ENCODE peak calls at places on chromosomes 4 and X, in ten cellular contexts. E is ACHN; A is stimulated activated CD4-positive, alpha-beta T cell treated with anti-CD3 and anti-CD28 coated beads, Interleukin-2, amount 100 ng/mL, for 4 hours; J is NCI-H748 treated with DMSO at 0.1 percent for 48 hours; M is globus pallidus; G is GM20000; I is foreskin fibroblast; P is GM12864; Z is Kasumi-1; U is anterior cingulate cortex. B is an unnamed sample.

GRCh38 chr4:150863456-150863855 is 151.6 kb downstream of the LRBA start:
- DNase-seq in I (no peak), E (no peak), Z (no peak), U (no peak), J (no peak), G (no peak), A (no peak), P (no peak), M (no peak), B (no peak)

GRCh38 chrX:16512401-16512776 is 137.6 kb upstream of the S100G start:
- DNase-seq in G (no peak), Z (no peak), A (no peak), P (no peak), J (no peak), U (no peak), I (no peak), E (no peak), M (no peak), B (no peak)

GRCh38 chr4:91170756-91171155 is 1043.6 kb downstream of the CCSER1 start:
- DNase-seq in A (no peak), Z (no peak), P (no peak), M (no peak), G (no peak), U (no peak), I (no peak), E (no peak), J (no peak), B (no peak)

GRCh38 chrX:43958529-43958928 is 14.7 kb downstream of the NDP start:
- DNase-seq in P (no peak), A (no peak), I (peak; percentile 64), J (peak; percentile 81), E (peak; percentile 65), U (no peak), M (peak; percentile 86), G (peak; percentile 13), Z (peak; percentile 80), B (peak; percentile 84)

GRCh38 chr4:38857354-38858096 is 908 bp upstream of the TLR6 start:
- DNase-seq in A (peak; percentile 31), E (peak; percentile 87), P (peak; percentile 66), M (peak; percentile 68), U (no peak), I (peak; percentile 84), J (no peak), Z (peak; percentile 89), G (peak; percentile 55), B (peak; percentile 76)

GRCh38 chr4:10584042-10584441 is 100.5 kb downstream of the CLNK start:
- DNase-seq in I (peak; percentile 34), U (no peak), A (no peak), P (peak; percentile 30), G (peak; percentile 55), J (no peak), Z (peak; percentile 60), M (peak; percentile 14), E (peak; percentile 66), B (peak; percentile 48)

GRCh38 chr4:48490012-48490679 is at the start of gene ZAR1:
- DNase-seq in P (no peak), G (peak; percentile 59), E (peak; percentile 8), M (no peak), I (no peak), J (no peak), U (no peak), A (no peak), Z (no peak), B (no peak)

GRCh38 chrX:107448625-107449468 is 605 bp upstream of the FRMPD3 start:
- DNase-seq in M (no peak), J (no peak), P (no peak), E (no peak), Z (peak; percentile 4), G (no peak), A (no peak), I (no peak), U (no peak), B (no peak)

GRCh38 chrX:151984328-151984727 is 9.9 kb upstream of the GABRE start:
- DNase-seq in I (peak; percentile 68), G (no peak), E (no peak), Z (no peak), A (no peak), P (no peak), M (no peak), U (no peak), J (no peak), B (peak; percentile 37)

GRCh38 chr4:48223633-48224295 is 45.9 kb downstream of the TEC start:
- DNase-seq in E (peak; percentile 51), Z (no peak), M (no peak), J (no peak), U (no peak), G (no peak), I (peak; percentile 79), P (no peak), A (no peak), B (no peak)

GRCh38 chrX:19772306-19772705 is 115.1 kb downstream of the SH3KBP1 start:
- DNase-seq in A (no peak), J (no peak), P (no peak), I (peak; percentile 39), U (no peak), Z (no peak), G (no peak), M (no peak), E (no peak), B (no peak)

GRCh38 chr4:98664959-98665358 is 6.5 kb upstream of the TSPAN5 start:
- DNase-seq in E (peak; percentile 8), P (no peak), A (no peak), G (no peak), U (no peak), Z (no peak), M (no peak), J (no peak), I (no peak), B (no peak)

GRCh38 chr4:3838437-3839380 is 72.5 kb downstream of the ADRA2C start:
- DNase-seq in M (no peak), I (no peak), P (no peak), G (no peak), Z (no peak), J (no peak), A (no peak), E (no peak), U (no peak), B (no peak)

GRCh38 chrX:47483310-47484268 is 567 bp upstream of the ZNF41 start:
- DNase-seq in A (no peak), M (no peak), J (no peak), G (no peak), Z (no peak), I (no peak), P (no peak), U (no peak), E (peak; percentile 28), B (no peak)

GRCh38 chr4:77586953-77587383 is 18.7 kb upstream of the CXCL13 start:
- DNase-seq in P (peak; percentile 79), J (no peak), I (no peak), M (no peak), G (peak; percentile 68), A (no peak), U (no peak), E (no peak), Z (peak; percentile 93), B (no peak)

GRCh38 chr4:1172971-1173757 is 781 bp upstream of the SPON2 start:
- DNase-seq in Z (no peak), A (no peak), E (no peak), G (peak; percentile 27), J (no peak), P (no peak), I (peak; percentile 84), M (no peak), U (no peak), B (peak; percentile 76)

GRCh38 chr4:23382880-23383279 is 507.0 kb downstream of the PPARGC1A start:
- DNase-seq in P (no peak), U (no peak), G (no peak), I (peak; percentile 2), J (no peak), A (no peak), E (no peak), Z (no peak), M (no peak), B (no peak)

GRCh38 chr4:64251779-64252178 is 157.5 kb downstream of the TECRL start:
- DNase-seq in E (no peak), P (no peak), A (no peak), I (no peak), Z (no peak), U (no peak), M (no peak), J (no peak), G (no peak), B (no peak)

GRCh38 chr4:109690690-109691410 is 12.4 kb downstream of the CASP6 start:
- DNase-seq in G (no peak), J (no peak), E (no peak), A (no peak), Z (no peak), M (no peak), U (no peak), I (no peak), P (no peak), B (no peak)

GRCh38 chr4:110626532-110627153 is 3.8 kb upstream of the PITX2 start:
- DNase-seq in U (no peak), Z (no peak), G (no peak), P (no peak), J (no peak), A (no peak), M (no peak), I (no peak), E (no peak), B (no peak)

GRCh38 chr4:128757712-128758111 is 51.8 kb upstream of the JADE1 start:
- DNase-seq in A (no peak), U (no peak), Z (no peak), E (no peak), M (peak; percentile 42), J (peak; percentile 1), P (no peak), G (no peak), I (peak; percentile 9), B (no peak)

GRCh38 chr4:1378559-1379231 is 27.5 kb downstream of the NKX1-1 start:
- DNase-seq in Z (no peak), P (no peak), A (no peak), I (no peak), U (no peak), E (no peak), G (no peak), J (no peak), M (no peak), B (no peak)

GRCh38 chrX:153818571-153819397 is 11.6 kb downstream of the PDZD4 start:
- DNase-seq in E (peak; percentile 2), P (no peak), J (peak; percentile 41), G (peak; percentile 62), Z (no peak), A (no peak), U (no peak), I (no peak), M (peak; percentile 14), B (no peak)

GRCh38 chr4:121514443-121514842 is 133.6 kb upstream of the QRFPR start:
- DNase-seq in P (no peak), E (no peak), Z (no peak), J (no peak), I (no peak), G (no peak), A (no peak), U (no peak), M (no peak), B (no peak)

GRCh38 chrX:41921492-41922124 is 1.7 kb downstream of the CASK start:
- DNase-seq in A (no peak), E (peak; percentile 16), I (peak; percentile 32), M (no peak), G (peak; percentile 9), J (no peak), U (no peak), P (no peak), Z (no peak), B (peak; percentile 35)

GRCh38 chr4:128751354-128751753 is 58.1 kb upstream of the JADE1 start:
- DNase-seq in Z (no peak), J (no peak), I (no peak), E (no peak), U (no peak), M (no peak), G (no peak), P (no peak), A (no peak), B (no peak)

GRCh38 chr4:129603241-129603931 is 507.4 kb downstream of the C4orf33 start:
- DNase-seq in M (no peak), Z (no peak), U (no peak), J (no peak), E (no peak), I (no peak), P (no peak), A (no peak), G (no peak), B (no peak)

GRCh38 chr4:116588783-116589182 is 496.6 kb downstream of the TRAM1L1 start:
- DNase-seq in G (no peak), Z (no peak), A (no peak), I (no peak), M (no peak), P (no peak), E (no peak), J (no peak), U (no peak), B (no peak)